ENCODE peak calls at places on chromosomes 4 and X, in nine cellular contexts. One of them, this sample, is unnamed.

GRCh38 chrX:149314031-149314430 is 191.1 kb downstream of the IDS start:
- DNase-seq in H4: no peak
- DNase-seq in kidney epithelial cell: no peak
- DNase-seq in islet precursor cell: no peak
- DNase-seq in dermis microvascular lymphatic vessel endothelial cell: no peak
- DNase-seq in CD8-positive, alpha-beta memory T cell: no peak
- DNase-seq in ELR: no peak
- DNase-seq in HS-27A: no peak
- DNase-seq in hypothalamus: no peak
- DNase-seq in this sample: no peak

GRCh38 chr4:20658456-20658855 is 41.8 kb upstream of the PACRGL start:
- DNase-seq in HS-27A: no peak
- DNase-seq in hypothalamus: no peak
- DNase-seq in ELR: no peak
- DNase-seq in islet precursor cell: no peak
- DNase-seq in H4: no peak
- DNase-seq in CD8-positive, alpha-beta memory T cell: no peak
- DNase-seq in kidney epithelial cell: no peak
- DNase-seq in dermis microvascular lymphatic vessel endothelial cell: no peak
- DNase-seq in this sample: no peak

GRCh38 chr4:11073621-11074051 is 355.1 kb downstream of the HS3ST1 start:
- DNase-seq in ELR: peak; percentile 0
- DNase-seq in dermis microvascular lymphatic vessel endothelial cell: no peak
- DNase-seq in H4: peak; percentile 72
- DNase-seq in kidney epithelial cell: no peak
- DNase-seq in islet precursor cell: peak; percentile 56
- DNase-seq in HS-27A: no peak
- DNase-seq in hypothalamus: no peak
- DNase-seq in CD8-positive, alpha-beta memory T cell: no peak
- DNase-seq in this sample: no peak

GRCh38 chrX:134551365-134552095 is 91.6 kb downstream of the HPRT1 start:
- DNase-seq in dermis microvascular lymphatic vessel endothelial cell: no peak
- DNase-seq in ELR: peak; percentile 79
- DNase-seq in islet precursor cell: no peak
- DNase-seq in CD8-positive, alpha-beta memory T cell: no peak
- DNase-seq in hypothalamus: no peak
- DNase-seq in H4: no peak
- DNase-seq in kidney epithelial cell: no peak
- DNase-seq in HS-27A: peak; percentile 30
- DNase-seq in this sample: no peak

GRCh38 chr4:183429489-183429888 is 14.9 kb upstream of the CDKN2AIP start:
- DNase-seq in dermis microvascular lymphatic vessel endothelial cell: no peak
- DNase-seq in hypothalamus: no peak
- DNase-seq in ELR: no peak
- DNase-seq in H4: no peak
- DNase-seq in islet precursor cell: peak; percentile 57
- DNase-seq in CD8-positive, alpha-beta memory T cell: no peak
- DNase-seq in kidney epithelial cell: no peak
- DNase-seq in HS-27A: no peak
- DNase-seq in this sample: no peak

GRCh38 chr4:121380448-121381147 is at the start of gene QRFPR:
- DNase-seq in dermis microvascular lymphatic vessel endothelial cell: peak; percentile 6
- DNase-seq in CD8-positive, alpha-beta memory T cell: no peak
- DNase-seq in H4: no peak
- DNase-seq in HS-27A: no peak
- DNase-seq in hypothalamus: no peak
- DNase-seq in ELR: peak; percentile 1
- DNase-seq in islet precursor cell: peak; percentile 69
- DNase-seq in kidney epithelial cell: no peak
- DNase-seq in this sample: peak; percentile 43

GRCh38 chr4:100356172-100356571 is 161.7 kb downstream of the EMCN start:
- DNase-seq in ELR: no peak
- DNase-seq in dermis microvascular lymphatic vessel endothelial cell: no peak
- DNase-seq in HS-27A: no peak
- DNase-seq in hypothalamus: no peak
- DNase-seq in islet precursor cell: no peak
- DNase-seq in CD8-positive, alpha-beta memory T cell: no peak
- DNase-seq in kidney epithelial cell: no peak
- DNase-seq in H4: no peak
- DNase-seq in this sample: no peak

GRCh38 chr4:184568770-184569169 is 80.5 kb downstream of the CASP3 start:
- DNase-seq in kidney epithelial cell: no peak
- DNase-seq in CD8-positive, alpha-beta memory T cell: no peak
- DNase-seq in dermis microvascular lymphatic vessel endothelial cell: peak; percentile 69
- DNase-seq in HS-27A: no peak
- DNase-seq in H4: no peak
- DNase-seq in ELR: no peak
- DNase-seq in islet precursor cell: no peak
- DNase-seq in hypothalamus: no peak
- DNase-seq in this sample: no peak

GRCh38 chr4:183408791-183409190 is 35.6 kb upstream of the CDKN2AIP start:
- DNase-seq in HS-27A: no peak
- DNase-seq in islet precursor cell: no peak
- DNase-seq in ELR: no peak
- DNase-seq in CD8-positive, alpha-beta memory T cell: no peak
- DNase-seq in hypothalamus: no peak
- DNase-seq in kidney epithelial cell: no peak
- DNase-seq in H4: no peak
- DNase-seq in dermis microvascular lymphatic vessel endothelial cell: no peak
- DNase-seq in this sample: no peak

GRCh38 chr4:56743550-56743949 is 62.5 kb upstream of the HOPX start:
- DNase-seq in hypothalamus: no peak
- DNase-seq in ELR: no peak
- DNase-seq in H4: no peak
- DNase-seq in kidney epithelial cell: no peak
- DNase-seq in HS-27A: no peak
- DNase-seq in islet precursor cell: no peak
- DNase-seq in dermis microvascular lymphatic vessel endothelial cell: no peak
- DNase-seq in CD8-positive, alpha-beta memory T cell: no peak
- DNase-seq in this sample: no peak